ENCODE peak calls at places on chromosome 9, in four cellular contexts. N is K562, S is HepG2, J is GM12878. K is an unnamed sample.

GRCh38 chr9:127629468-127630081 is 17.5 kb downstream of the STXBP1 start:
- DNase-seq in N (peak), J (no peak), S (no peak), K (no peak)

GRCh38 chr9:114462791-114463190 is 42.5 kb downstream of the WHRN start:
- DNase-seq in J (no peak), N (no peak), S (no peak), K (no peak)

GRCh38 chr9:1269533-1270315 is 219.6 kb downstream of the DMRT2 start:
- DNase-seq in J (no peak), S (no peak), N (no peak), K (no peak)

GRCh38 chr9:134165357-134166315 is 1.3 kb upstream of the RNU6ATAC start:
- DNase-seq in S (no peak), N (peak), J (no peak), K (no peak)

GRCh38 chr9:2145746-2146145 is 130.6 kb downstream of the SMARCA2 start:
- DNase-seq in J (no peak), N (no peak), S (no peak), K (no peak)

GRCh38 chr9:95101326-95101725 is 216.2 kb downstream of the FANCC start:
- DNase-seq in J (no peak), N (no peak), S (no peak), K (no peak)

GRCh38 chr9:34374905-34375552 is 1.7 kb downstream of the MYORG start:
- DNase-seq in S (peak), J (no peak), N (no peak), K (peak)

GRCh38 chr9:131470581-131470991 is 32.1 kb upstream of the POMT1 start:
- DNase-seq in J (no peak), S (no peak), N (no peak), K (no peak)

GRCh38 chr9:2576631-2577030 is 45.0 kb upstream of the VLDLR start:
- DNase-seq in N (no peak), S (no peak), J (no peak), K (no peak)

GRCh38 chr9:113497051-113497450 is 33.5 kb downstream of the RGS3 start:
- DNase-seq in N (no peak), J (no peak), S (no peak), K (no peak)

GRCh38 chr9:124794902-124795491 is 18.1 kb downstream of the OLFML2A start:
- DNase-seq in J (no peak), N (peak), S (peak), K (no peak)

GRCh38 chr9:107750741-107751521 is 261.4 kb upstream of the KLF4 start:
- DNase-seq in S (peak), N (no peak), J (no peak), K (no peak)

GRCh38 chr9:35529156-35529823 is 39.4 kb downstream of the RUSC2 start:
- DNase-seq in S (no peak), J (no peak), N (no peak), K (no peak)

GRCh38 chr9:33263131-33263935 is 1.2 kb downstream of the BAG1 start:
- DNase-seq in S (peak), J (no peak), N (no peak), K (no peak)

GRCh38 chr9:136133959-136134484 is 15.3 kb upstream of the TMEM250 start:
- DNase-seq in S (no peak), N (no peak), J (no peak), K (no peak)

GRCh38 chr9:136132500-136133050 is 13.9 kb upstream of the TMEM250 start:
- DNase-seq in N (no peak), S (no peak), J (no peak), K (no peak)

GRCh38 chr9:136131629-136132499 is 13.2 kb upstream of the TMEM250 start:
- DNase-seq in N (no peak), J (no peak), S (no peak), K (no peak)

GRCh38 chr9:136135326-136136126 is 16.9 kb upstream of the TMEM250 start:
- DNase-seq in S (no peak), N (no peak), J (no peak), K (no peak)

GRCh38 chr9:136133191-136133958 is 14.7 kb upstream of the TMEM250 start:
- DNase-seq in J (no peak), S (no peak), N (peak), K (peak)
- TF ChIP-seq TARDBP in J (no peak), S (no peak), N (no peak), K (no peak)

GRCh38 chr9:104743377-104743985 is 4.0 kb upstream of the NIPSNAP3A start:
- DNase-seq in J (peak), S (peak), N (peak), K (peak)
- TF ChIP-seq BHLHE40 in J (no peak), S (no peak), N (no peak), K (no peak)

DNA sequence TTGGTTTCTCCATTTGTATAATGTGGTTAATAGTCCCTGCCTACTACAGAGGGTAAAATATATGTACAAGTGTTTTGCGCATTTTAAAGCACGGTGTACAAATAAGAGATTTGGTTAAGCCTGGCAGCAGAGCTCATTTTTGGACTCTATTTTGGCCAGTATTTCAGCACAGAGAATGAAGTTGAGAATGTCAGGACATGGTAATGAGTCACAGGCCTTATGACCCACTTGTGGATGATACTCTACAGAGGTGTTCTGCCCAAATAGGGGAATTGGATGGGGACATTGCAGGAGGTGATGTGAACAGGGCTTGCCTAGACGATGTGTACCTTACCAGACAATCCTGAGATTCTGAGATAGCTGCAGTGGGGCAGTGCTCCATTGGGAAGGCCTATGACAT is 50.6 kb downstream of the MELK start:
- DNase-seq in J (no peak), N (no peak), S (no peak), K (no peak)
- TF ChIP-seq TARDBP in J (no peak), N (no peak), S (no peak), K (no peak)

GRCh38 chr9:89663264-89663970 is 58.6 kb downstream of the GADD45G start:
- DNase-seq in S (no peak), N (no peak), J (no peak), K (no peak)

GRCh38 chr9:89666950-89667349 is 62.1 kb downstream of the GADD45G start:
- DNase-seq in N (no peak), S (no peak), J (no peak), K (no peak)

GRCh38 chr9:89664010-89664409 is 59.2 kb downstream of the GADD45G start:
- DNase-seq in N (no peak), J (no peak), S (no peak), K (no peak)

GRCh38 chr9:89666364-89666763 is 61.6 kb downstream of the GADD45G start:
- DNase-seq in N (no peak), S (no peak), J (no peak), K (no peak)

GRCh38 chr9:89664896-89665329 is 60.1 kb downstream of the GADD45G start:
- DNase-seq in S (no peak), N (no peak), J (no peak), K (no peak)
- TF ChIP-seq BHLHE40 in S (no peak), N (no peak), J (no peak), K (no peak)

GRCh38 chr9:119707228-119707627 is 338.0 kb upstream of the BRINP1 start:
- DNase-seq in J (no peak), S (no peak), N (no peak), K (no peak)
- TF ChIP-seq TARDBP in J (no peak), S (no peak), N (no peak), K (no peak)

GRCh38 chr9:70411930-70412677 is 2.4 kb downstream of the KLF9 start:
- DNase-seq in N (peak), J (peak), S (peak), K (peak)
- TF ChIP-seq BHLHE40 in N (no peak), J (no peak), S (no peak), K (no peak)

DNA sequence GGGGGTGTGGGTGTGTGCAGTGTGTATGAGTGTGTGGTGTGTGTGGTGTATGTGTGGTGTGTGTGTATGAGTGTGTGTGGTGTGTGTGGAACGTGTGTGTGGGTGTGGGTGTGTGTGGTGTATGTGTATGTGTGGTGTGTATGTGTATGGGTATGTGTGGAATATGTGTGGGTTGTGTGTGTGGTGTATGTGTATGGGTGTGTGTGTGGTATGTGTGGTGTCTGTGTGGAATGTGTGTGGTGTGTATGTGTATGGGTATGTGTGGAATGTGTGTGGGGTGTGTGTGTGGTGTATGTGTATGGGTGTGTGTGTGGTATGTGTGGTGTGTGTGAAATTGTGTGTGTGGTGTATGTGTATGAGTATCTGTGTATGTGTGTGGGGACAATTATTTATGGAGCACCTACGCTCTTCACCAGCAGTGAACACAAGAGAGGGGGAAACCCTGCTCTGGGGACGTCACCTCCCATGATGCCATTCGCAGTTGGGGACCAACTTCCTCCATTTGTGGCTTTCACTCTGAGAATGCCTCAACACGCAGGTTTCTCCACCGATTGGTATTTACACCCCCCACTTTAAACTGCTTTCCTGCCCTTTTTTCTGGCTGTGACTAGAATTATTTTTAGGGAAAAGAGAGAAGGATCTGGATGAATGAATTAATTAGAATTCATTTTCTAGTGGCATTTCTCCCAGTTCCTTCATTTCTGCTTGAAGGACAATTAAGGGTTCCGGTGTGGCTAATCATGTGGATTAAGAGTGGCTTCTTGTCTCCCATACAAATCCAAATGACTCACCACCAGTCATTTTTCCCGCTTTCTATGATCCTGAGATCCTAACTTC is 238.1 kb downstream of the ROR2 start:
- DNase-seq in S (no peak), J (peak), N (no peak), K (no peak)
- TF ChIP-seq TARDBP in S (no peak), J (no peak), N (no peak), K (no peak)

K was measured in HEK293T.